ENCODE peak calls at places on chromosomes 1 and 21, in seven cellular contexts. One of them, this sample, is unnamed.

GRCh38 chr1:97093742-97094141 is 372.2 kb downstream of the PTBP2 start:
- DNase-seq in left lung: no peak
- DNase-seq in memory B cell: no peak
- DNase-seq in HTR-8/SVneo: no peak
- DNase-seq in neural crest cell: no peak
- DNase-seq in fibroblast of villous mesenchyme: peak; percentile 77
- DNase-seq in left cardiac atrium: no peak
- DNase-seq in this sample: no peak

GRCh38 chr21:32702702-32703101 is 25.1 kb downstream of the SYNJ1 start:
- DNase-seq in left lung: no peak
- DNase-seq in memory B cell: no peak
- DNase-seq in HTR-8/SVneo: peak; percentile 18
- DNase-seq in neural crest cell: no peak
- DNase-seq in fibroblast of villous mesenchyme: peak; percentile 88
- DNase-seq in left cardiac atrium: no peak
- DNase-seq in this sample: peak; percentile 13

GRCh38 chr1:40438391-40439015 is 11.8 kb upstream of the ZFP69B start:
- DNase-seq in left lung: no peak
- DNase-seq in memory B cell: no peak
- DNase-seq in HTR-8/SVneo: peak; percentile 23
- DNase-seq in neural crest cell: peak; percentile 18
- DNase-seq in fibroblast of villous mesenchyme: peak; percentile 30
- DNase-seq in left cardiac atrium: no peak
- DNase-seq in this sample: peak; percentile 44

GRCh38 chr1:168488153-168488552 is 55.6 kb downstream of the XCL2 start:
- DNase-seq in left lung: no peak
- DNase-seq in memory B cell: no peak
- DNase-seq in HTR-8/SVneo: no peak
- DNase-seq in neural crest cell: no peak
- DNase-seq in fibroblast of villous mesenchyme: peak; percentile 64
- DNase-seq in left cardiac atrium: peak; percentile 52
- DNase-seq in this sample: no peak

GRCh38 chr1:61004269-61005003 is 77.9 kb upstream of the NFIA start:
- DNase-seq in left lung: no peak
- DNase-seq in memory B cell: no peak
- DNase-seq in HTR-8/SVneo: no peak
- DNase-seq in neural crest cell: no peak
- DNase-seq in fibroblast of villous mesenchyme: no peak
- DNase-seq in left cardiac atrium: no peak
- DNase-seq in this sample: no peak

GRCh38 chr21:28975401-28975800 is 17.3 kb downstream of the LTN1 start:
- DNase-seq in left lung: no peak
- DNase-seq in memory B cell: no peak
- DNase-seq in HTR-8/SVneo: no peak
- DNase-seq in neural crest cell: no peak
- DNase-seq in fibroblast of villous mesenchyme: peak; percentile 97
- DNase-seq in left cardiac atrium: no peak
- DNase-seq in this sample: no peak

GRCh38 chr1:239164451-239165180 is 221.8 kb upstream of the CHRM3 start:
- DNase-seq in left lung: no peak
- DNase-seq in memory B cell: no peak
- DNase-seq in HTR-8/SVneo: no peak
- DNase-seq in neural crest cell: no peak
- DNase-seq in fibroblast of villous mesenchyme: no peak
- DNase-seq in left cardiac atrium: no peak
- DNase-seq in this sample: no peak

GRCh38 chr21:40754466-40754865 is 92.5 kb downstream of the DSCAM start:
- DNase-seq in left lung: peak; percentile 49
- DNase-seq in memory B cell: no peak
- DNase-seq in HTR-8/SVneo: no peak
- DNase-seq in neural crest cell: no peak
- DNase-seq in fibroblast of villous mesenchyme: no peak
- DNase-seq in left cardiac atrium: no peak
- DNase-seq in this sample: no peak

GRCh38 chr1:34166191-34167090 is 1.4 kb upstream of the CSMD2 start:
- DNase-seq in left lung: no peak
- DNase-seq in memory B cell: no peak
- DNase-seq in HTR-8/SVneo: no peak
- DNase-seq in neural crest cell: peak; percentile 3
- DNase-seq in fibroblast of villous mesenchyme: no peak
- DNase-seq in left cardiac atrium: peak; percentile 44
- DNase-seq in this sample: no peak

GRCh38 chr1:221716713-221717490 is 25.0 kb downstream of the DUSP10 start:
- DNase-seq in left lung: no peak
- DNase-seq in memory B cell: no peak
- DNase-seq in HTR-8/SVneo: no peak
- DNase-seq in neural crest cell: no peak
- DNase-seq in fibroblast of villous mesenchyme: peak; percentile 76
- DNase-seq in left cardiac atrium: no peak
- DNase-seq in this sample: peak; percentile 47

GRCh38 chr1:26582836-26583460 is 53.4 kb downstream of the RPS6KA1 start:
- DNase-seq in left lung: peak; percentile 77
- DNase-seq in memory B cell: no peak
- DNase-seq in HTR-8/SVneo: no peak
- DNase-seq in neural crest cell: no peak
- DNase-seq in fibroblast of villous mesenchyme: peak; percentile 50
- DNase-seq in left cardiac atrium: peak; percentile 37
- DNase-seq in this sample: no peak

GRCh38 chr1:212498243-212498642 is 65.5 kb downstream of the NENF start:
- DNase-seq in left lung: peak; percentile 76
- DNase-seq in memory B cell: no peak
- DNase-seq in HTR-8/SVneo: no peak
- DNase-seq in neural crest cell: no peak
- DNase-seq in fibroblast of villous mesenchyme: peak; percentile 77
- DNase-seq in left cardiac atrium: no peak
- DNase-seq in this sample: peak; percentile 50

GRCh38 chr1:7385471-7386225 is 385.4 kb upstream of the VAMP3 start:
- DNase-seq in left lung: peak; percentile 35
- DNase-seq in memory B cell: no peak
- DNase-seq in HTR-8/SVneo: no peak
- DNase-seq in neural crest cell: no peak
- DNase-seq in fibroblast of villous mesenchyme: no peak
- DNase-seq in left cardiac atrium: no peak
- DNase-seq in this sample: no peak

GRCh38 chr1:201344206-201345080 is 33.0 kb downstream of the TNNT2 start:
- DNase-seq in left lung: no peak
- DNase-seq in memory B cell: no peak
- DNase-seq in HTR-8/SVneo: no peak
- DNase-seq in neural crest cell: no peak
- DNase-seq in fibroblast of villous mesenchyme: no peak
- DNase-seq in left cardiac atrium: peak; percentile 4
- DNase-seq in this sample: no peak

GRCh38 chr1:237012789-237013383 is 8.6 kb upstream of the MT1HL1 start:
- DNase-seq in left lung: peak; percentile 82
- DNase-seq in memory B cell: no peak
- DNase-seq in HTR-8/SVneo: peak; percentile 28
- DNase-seq in neural crest cell: no peak
- DNase-seq in fibroblast of villous mesenchyme: peak; percentile 53
- DNase-seq in left cardiac atrium: peak; percentile 78
- DNase-seq in this sample: peak; percentile 86

GRCh38 chr1:6205849-6206845 is at the start of gene RNF207:
- DNase-seq in left lung: peak; percentile 61
- DNase-seq in memory B cell: no peak
- DNase-seq in HTR-8/SVneo: peak; percentile 85
- DNase-seq in neural crest cell: peak; percentile 22
- DNase-seq in fibroblast of villous mesenchyme: peak; percentile 65
- DNase-seq in left cardiac atrium: peak; percentile 74
- DNase-seq in this sample: peak; percentile 84

GRCh38 chr21:44528634-44528995 is 11.4 kb downstream of the KRTAP10-1 start:
- DNase-seq in left lung: peak; percentile 25
- DNase-seq in memory B cell: no peak
- DNase-seq in HTR-8/SVneo: no peak
- DNase-seq in neural crest cell: no peak
- DNase-seq in fibroblast of villous mesenchyme: no peak
- DNase-seq in left cardiac atrium: peak; percentile 8
- DNase-seq in this sample: no peak

GRCh38 chr21:16079830-16080229 is 350.0 kb downstream of the USP25 start:
- DNase-seq in left lung: no peak
- DNase-seq in memory B cell: no peak
- DNase-seq in HTR-8/SVneo: no peak
- DNase-seq in neural crest cell: no peak
- DNase-seq in fibroblast of villous mesenchyme: peak; percentile 31
- DNase-seq in left cardiac atrium: no peak
- DNase-seq in this sample: no peak

GRCh38 chr1:9700340-9700739 is 48.8 kb downstream of the PIK3CD start:
- DNase-seq in left lung: no peak
- DNase-seq in memory B cell: no peak
- DNase-seq in HTR-8/SVneo: peak; percentile 61
- DNase-seq in neural crest cell: no peak
- DNase-seq in fibroblast of villous mesenchyme: peak; percentile 50
- DNase-seq in left cardiac atrium: no peak
- DNase-seq in this sample: no peak

GRCh38 chr21:14403681-14404318 is 20.9 kb upstream of the HSPA13 start:
- DNase-seq in left lung: no peak
- DNase-seq in memory B cell: no peak
- DNase-seq in HTR-8/SVneo: peak; percentile 23
- DNase-seq in neural crest cell: no peak
- DNase-seq in fibroblast of villous mesenchyme: peak; percentile 37
- DNase-seq in left cardiac atrium: no peak
- DNase-seq in this sample: peak; percentile 68

GRCh38 chr1:182264187-182264586 is 127.4 kb downstream of the GLUL start:
- DNase-seq in left lung: no peak
- DNase-seq in memory B cell: no peak
- DNase-seq in HTR-8/SVneo: no peak
- DNase-seq in neural crest cell: no peak
- DNase-seq in fibroblast of villous mesenchyme: no peak
- DNase-seq in left cardiac atrium: no peak
- DNase-seq in this sample: no peak

GRCh38 chr1:2110738-2111673 is 60.8 kb downstream of the PRKCZ start:
- DNase-seq in left lung: no peak
- DNase-seq in memory B cell: no peak
- DNase-seq in HTR-8/SVneo: no peak
- DNase-seq in neural crest cell: no peak
- DNase-seq in fibroblast of villous mesenchyme: no peak
- DNase-seq in left cardiac atrium: peak; percentile 19
- DNase-seq in this sample: no peak

GRCh38 chr1:214970016-214970415 is 112.5 kb upstream of the KCNK2 start:
- DNase-seq in left lung: no peak
- DNase-seq in memory B cell: no peak
- DNase-seq in HTR-8/SVneo: no peak
- DNase-seq in neural crest cell: no peak
- DNase-seq in fibroblast of villous mesenchyme: peak; percentile 60
- DNase-seq in left cardiac atrium: no peak
- DNase-seq in this sample: no peak

GRCh38 chr1:68919070-68919469 is 422.2 kb upstream of the DEPDC1 start:
- DNase-seq in left lung: no peak
- DNase-seq in memory B cell: no peak
- DNase-seq in HTR-8/SVneo: no peak
- DNase-seq in neural crest cell: no peak
- DNase-seq in fibroblast of villous mesenchyme: no peak
- DNase-seq in left cardiac atrium: no peak
- DNase-seq in this sample: no peak

GRCh38 chr21:28521932-28522826 is 470.5 kb downstream of the LTN1 start:
- DNase-seq in left lung: no peak
- DNase-seq in memory B cell: no peak
- DNase-seq in HTR-8/SVneo: no peak
- DNase-seq in neural crest cell: no peak
- DNase-seq in fibroblast of villous mesenchyme: peak; percentile 67
- DNase-seq in left cardiac atrium: no peak
- DNase-seq in this sample: no peak

GRCh38 chr1:82485591-82486369 is 685.0 kb downstream of the ADGRL2 start:
- DNase-seq in left lung: peak; percentile 33
- DNase-seq in memory B cell: no peak
- DNase-seq in HTR-8/SVneo: peak; percentile 6
- DNase-seq in neural crest cell: no peak
- DNase-seq in fibroblast of villous mesenchyme: no peak
- DNase-seq in left cardiac atrium: peak; percentile 33
- DNase-seq in this sample: no peak

GRCh38 chr1:244860914-244861610 is 3.3 kb downstream of the HNRNPU start:
- DNase-seq in left lung: no peak
- DNase-seq in memory B cell: no peak
- DNase-seq in HTR-8/SVneo: no peak
- DNase-seq in neural crest cell: no peak
- DNase-seq in fibroblast of villous mesenchyme: no peak
- DNase-seq in left cardiac atrium: no peak
- DNase-seq in this sample: no peak

GRCh38 chr1:226643167-226643566 is 94.6 kb downstream of the STUM start:
- DNase-seq in left lung: peak; percentile 69
- DNase-seq in memory B cell: no peak
- DNase-seq in HTR-8/SVneo: peak; percentile 75
- DNase-seq in neural crest cell: no peak
- DNase-seq in fibroblast of villous mesenchyme: peak; percentile 38
- DNase-seq in left cardiac atrium: no peak
- DNase-seq in this sample: peak; percentile 79

GRCh38 chr1:225409051-225409450 is 18.8 kb downstream of the LBR start:
- DNase-seq in left lung: no peak
- DNase-seq in memory B cell: no peak
- DNase-seq in HTR-8/SVneo: no peak
- DNase-seq in neural crest cell: no peak
- DNase-seq in fibroblast of villous mesenchyme: no peak
- DNase-seq in left cardiac atrium: no peak
- DNase-seq in this sample: no peak

GRCh38 chr1:65260851-65261473 is 48.4 kb upstream of the DNAJC6 start:
- DNase-seq in left lung: no peak
- DNase-seq in memory B cell: no peak
- DNase-seq in HTR-8/SVneo: peak; percentile 56
- DNase-seq in neural crest cell: no peak
- DNase-seq in fibroblast of villous mesenchyme: peak; percentile 62
- DNase-seq in left cardiac atrium: no peak
- DNase-seq in this sample: peak; percentile 42

GRCh38 chr1:167207940-167208623 is 12.6 kb upstream of the POU2F1 start:
- DNase-seq in left lung: no peak
- DNase-seq in memory B cell: no peak
- DNase-seq in HTR-8/SVneo: no peak
- DNase-seq in neural crest cell: no peak
- DNase-seq in fibroblast of villous mesenchyme: no peak
- DNase-seq in left cardiac atrium: no peak
- DNase-seq in this sample: no peak

GRCh38 chr1:162235261-162235780 is 141.3 kb downstream of the SPATA46 start:
- DNase-seq in left lung: no peak
- DNase-seq in memory B cell: no peak
- DNase-seq in HTR-8/SVneo: no peak
- DNase-seq in neural crest cell: no peak
- DNase-seq in fibroblast of villous mesenchyme: peak; percentile 75
- DNase-seq in left cardiac atrium: no peak
- DNase-seq in this sample: no peak

GRCh38 chr1:160169553-160170399 is 18.4 kb downstream of the ATP1A4 start:
- DNase-seq in left lung: no peak
- DNase-seq in memory B cell: no peak
- DNase-seq in HTR-8/SVneo: no peak
- DNase-seq in neural crest cell: peak; percentile 48
- DNase-seq in fibroblast of villous mesenchyme: no peak
- DNase-seq in left cardiac atrium: no peak
- DNase-seq in this sample: no peak

GRCh38 chr1:65423884-65424655 is 3.6 kb downstream of the LEPR start:
- DNase-seq in left lung: no peak
- DNase-seq in memory B cell: no peak
- DNase-seq in HTR-8/SVneo: peak; percentile 47
- DNase-seq in neural crest cell: no peak
- DNase-seq in fibroblast of villous mesenchyme: peak; percentile 88
- DNase-seq in left cardiac atrium: no peak
- DNase-seq in this sample: peak; percentile 65

GRCh38 chr1:81800741-81801031 is at the start of gene ADGRL2:
- DNase-seq in left lung: peak; percentile 50
- DNase-seq in memory B cell: no peak
- DNase-seq in HTR-8/SVneo: no peak
- DNase-seq in neural crest cell: peak; percentile 56
- DNase-seq in fibroblast of villous mesenchyme: no peak
- DNase-seq in left cardiac atrium: no peak
- DNase-seq in this sample: no peak

GRCh38 chr1:38117444-38117887 is 70.9 kb upstream of the POU3F1 start:
- DNase-seq in left lung: no peak
- DNase-seq in memory B cell: no peak
- DNase-seq in HTR-8/SVneo: no peak
- DNase-seq in neural crest cell: no peak
- DNase-seq in fibroblast of villous mesenchyme: no peak
- DNase-seq in left cardiac atrium: no peak
- DNase-seq in this sample: no peak

GRCh38 chr1:22542886-22543285 is 20.4 kb upstream of the EPHA8 start:
- DNase-seq in left lung: no peak
- DNase-seq in memory B cell: no peak
- DNase-seq in HTR-8/SVneo: no peak
- DNase-seq in neural crest cell: no peak
- DNase-seq in fibroblast of villous mesenchyme: no peak
- DNase-seq in left cardiac atrium: no peak
- DNase-seq in this sample: no peak

GRCh38 chr1:38500352-38500751 is 359.2 kb downstream of the RRAGC start:
- DNase-seq in left lung: no peak
- DNase-seq in memory B cell: no peak
- DNase-seq in HTR-8/SVneo: no peak
- DNase-seq in neural crest cell: no peak
- DNase-seq in fibroblast of villous mesenchyme: no peak
- DNase-seq in left cardiac atrium: no peak
- DNase-seq in this sample: peak; percentile 61

This sample was measured in K562.